ENCODE peak calls at places on chromosomes 3 and 15, in six cellular contexts. One of them, this sample, is unnamed.

GRCh38 chr3:45105855-45106655 is 40.1 kb downstream of the CDCP1 start:
- DNase-seq in mesenchymal stem cell: peak
- DNase-seq in IMR-90: peak
- DNase-seq in neuronal stem cell: no peak
- DNase-seq in H1: no peak
- DNase-seq in H9: no peak
- DNase-seq in this sample: no peak

GRCh38 chr3:152656207-152657001 is 178.5 kb upstream of the P2RY1 start:
- DNase-seq in IMR-90: no peak
- DNase-seq in mesenchymal stem cell: peak
- DNase-seq in H1: no peak
- DNase-seq in H9: no peak
- DNase-seq in neuronal stem cell: peak
- DNase-seq in this sample: peak

GRCh38 chr3:195820901-195821300 is 9.2 kb upstream of the MUC4 start:
- DNase-seq in neuronal stem cell: no peak
- DNase-seq in H1: no peak
- DNase-seq in mesenchymal stem cell: no peak
- DNase-seq in IMR-90: no peak
- DNase-seq in H9: no peak
- DNase-seq in this sample: no peak

GRCh38 chr3:41424543-41425300 is 225.4 kb downstream of the CTNNB1 start:
- DNase-seq in neuronal stem cell: no peak
- DNase-seq in H1: no peak
- DNase-seq in IMR-90: no peak
- DNase-seq in mesenchymal stem cell: no peak
- DNase-seq in H9: no peak
- DNase-seq in this sample: no peak

GRCh38 chr15:75230524-75231371 is 27.4 kb upstream of the GOLGA6C start:
- DNase-seq in H9: no peak
- DNase-seq in IMR-90: no peak
- DNase-seq in H1: no peak
- DNase-seq in mesenchymal stem cell: no peak
- DNase-seq in neuronal stem cell: no peak
- DNase-seq in this sample: peak

GRCh38 chr15:49079340-49080039 is 33.2 kb upstream of the SECISBP2L start:
- DNase-seq in H1: no peak
- DNase-seq in neuronal stem cell: no peak
- DNase-seq in IMR-90: no peak
- DNase-seq in mesenchymal stem cell: no peak
- DNase-seq in H9: peak
- DNase-seq in this sample: peak

GRCh38 chr15:84605225-84605882 is 4.5 kb downstream of the ZSCAN2 start:
- DNase-seq in mesenchymal stem cell: no peak
- DNase-seq in IMR-90: peak
- DNase-seq in H9: no peak
- DNase-seq in neuronal stem cell: no peak
- DNase-seq in H1: no peak
- DNase-seq in this sample: no peak

GRCh38 chr15:51380999-51381806 is 39.7 kb downstream of the GLDN start:
- DNase-seq in H9: peak
- DNase-seq in IMR-90: peak
- DNase-seq in mesenchymal stem cell: peak
- DNase-seq in neuronal stem cell: peak
- DNase-seq in H1: no peak
- DNase-seq in this sample: peak

GRCh38 chr3:126731044-126731443 is 27.0 kb downstream of the CHCHD6 start:
- DNase-seq in neuronal stem cell: no peak
- DNase-seq in H1: no peak
- DNase-seq in mesenchymal stem cell: no peak
- DNase-seq in IMR-90: no peak
- DNase-seq in H9: no peak
- DNase-seq in this sample: no peak

GRCh38 chr15:39095218-39095879 is 485.5 kb upstream of the THBS1 start:
- DNase-seq in IMR-90: no peak
- DNase-seq in H1: no peak
- DNase-seq in neuronal stem cell: peak
- DNase-seq in H9: no peak
- DNase-seq in mesenchymal stem cell: peak
- DNase-seq in this sample: peak

DNA sequence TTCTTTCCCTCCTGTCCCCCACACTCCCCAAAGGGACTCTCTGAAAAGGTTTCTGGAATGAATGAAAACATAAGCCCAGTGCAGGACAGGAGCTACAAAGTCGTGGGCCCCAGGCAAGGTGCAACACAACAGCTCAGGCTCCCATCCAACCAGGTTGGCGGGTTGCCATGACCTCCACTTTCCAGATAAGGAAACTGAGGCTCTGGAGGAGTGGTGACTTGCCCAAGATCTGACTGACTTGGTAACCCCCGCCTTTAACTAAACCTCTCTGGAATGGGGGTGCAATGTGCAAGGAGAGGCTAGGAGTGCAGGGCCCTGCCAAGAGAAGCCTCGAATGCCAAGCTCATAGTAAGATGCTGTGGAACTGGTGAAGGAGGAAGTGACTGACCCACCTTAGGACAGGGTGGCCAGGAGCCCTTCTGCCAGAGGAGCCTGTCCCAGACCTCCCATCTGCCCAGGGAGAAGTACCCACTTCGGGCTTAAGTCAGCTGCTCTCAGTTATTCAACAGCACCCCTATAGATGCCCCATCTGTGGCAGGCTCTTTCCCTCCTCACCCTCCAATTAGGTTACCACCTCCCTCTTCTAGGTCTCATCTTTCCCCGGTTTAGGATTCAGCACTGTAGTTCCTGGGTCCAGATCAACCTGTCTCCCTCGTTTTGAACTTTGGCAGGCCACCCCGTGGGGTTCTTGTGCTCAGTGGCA is 545 bp upstream of the TNNC1 start:
- DNase-seq in IMR-90: no peak
- DNase-seq in H1: no peak
- DNase-seq in mesenchymal stem cell: no peak
- DNase-seq in neuronal stem cell: no peak
- DNase-seq in H9: peak
- DNase-seq in this sample: no peak
- H4K8ac ChIP-seq in IMR-90: peak
- H4K8ac ChIP-seq in H1: no peak
- H4K8ac ChIP-seq in mesenchymal stem cell: peak
- H4K8ac ChIP-seq in neuronal stem cell: no peak
- H4K8ac ChIP-seq in H9: no peak
- H4K8ac ChIP-seq in this sample: no peak

GRCh38 chr3:50150863-50151686 is 4.0 kb upstream of the SEMA3F start:
- DNase-seq in H9: peak
- DNase-seq in neuronal stem cell: no peak
- DNase-seq in mesenchymal stem cell: no peak
- DNase-seq in H1: no peak
- DNase-seq in IMR-90: no peak
- DNase-seq in this sample: peak
- H4K8ac ChIP-seq in H9: no peak
- H4K8ac ChIP-seq in neuronal stem cell: no peak
- H4K8ac ChIP-seq in mesenchymal stem cell: no peak
- H4K8ac ChIP-seq in H1: no peak
- H4K8ac ChIP-seq in IMR-90: peak
- H4K8ac ChIP-seq in this sample: no peak

GRCh38 chr3:88150371-88150770 is 612 bp downstream of the C3orf38 start:
- DNase-seq in IMR-90: no peak
- DNase-seq in H9: no peak
- DNase-seq in neuronal stem cell: no peak
- DNase-seq in mesenchymal stem cell: no peak
- DNase-seq in H1: no peak
- DNase-seq in this sample: no peak
- H4K8ac ChIP-seq in IMR-90: peak
- H4K8ac ChIP-seq in H9: no peak
- H4K8ac ChIP-seq in neuronal stem cell: no peak
- H4K8ac ChIP-seq in mesenchymal stem cell: no peak
- H4K8ac ChIP-seq in H1: peak
- H4K8ac ChIP-seq in this sample: no peak

GRCh38 chr3:184954251-184954650 is 142.3 kb downstream of the VPS8 start:
- DNase-seq in H1: no peak
- DNase-seq in H9: no peak
- DNase-seq in IMR-90: no peak
- DNase-seq in mesenchymal stem cell: no peak
- DNase-seq in neuronal stem cell: no peak
- DNase-seq in this sample: peak

GRCh38 chr3:184949570-184949969 is 137.6 kb downstream of the VPS8 start:
- DNase-seq in mesenchymal stem cell: no peak
- DNase-seq in neuronal stem cell: no peak
- DNase-seq in H9: no peak
- DNase-seq in H1: no peak
- DNase-seq in IMR-90: no peak
- DNase-seq in this sample: no peak

GRCh38 chr3:184953396-184953795 is 141.4 kb downstream of the VPS8 start:
- DNase-seq in H1: no peak
- DNase-seq in mesenchymal stem cell: no peak
- DNase-seq in IMR-90: no peak
- DNase-seq in H9: no peak
- DNase-seq in neuronal stem cell: no peak
- DNase-seq in this sample: peak

GRCh38 chr3:184946922-184947321 is 135.0 kb downstream of the VPS8 start:
- DNase-seq in H1: no peak
- DNase-seq in neuronal stem cell: no peak
- DNase-seq in H9: no peak
- DNase-seq in mesenchymal stem cell: no peak
- DNase-seq in IMR-90: no peak
- DNase-seq in this sample: peak

GRCh38 chr3:184952671-184953070 is 140.7 kb downstream of the VPS8 start:
- DNase-seq in neuronal stem cell: no peak
- DNase-seq in H1: no peak
- DNase-seq in H9: no peak
- DNase-seq in mesenchymal stem cell: peak
- DNase-seq in IMR-90: peak
- DNase-seq in this sample: peak
- H4K8ac ChIP-seq in neuronal stem cell: no peak
- H4K8ac ChIP-seq in H1: no peak
- H4K8ac ChIP-seq in H9: no peak
- H4K8ac ChIP-seq in mesenchymal stem cell: peak
- H4K8ac ChIP-seq in IMR-90: no peak
- H4K8ac ChIP-seq in this sample: no peak

This sample was measured in mesendoderm.